ENCODE peak calls at places on chromosomes 12 and 14, in nine cellular contexts. One of them, this sample, is unnamed.

GRCh38 chr14:94971750-94972149 is 185.6 kb downstream of the DICER1 start:
- DNase-seq in progenitor cell of endocrine pancreas: no peak
- DNase-seq in GM23248: peak; percentile 13
- DNase-seq in AG20443: peak; percentile 46
- DNase-seq in HFF-Myc: no peak
- DNase-seq in ACHN: no peak
- DNase-seq in mesothelial cell of epicardium: no peak
- DNase-seq in SW 1271: no peak
- DNase-seq in SK-MEL-5: no peak
- DNase-seq in this sample: no peak

GRCh38 chr14:64324461-64325255 is 30.5 kb upstream of the ESR2 start:
- DNase-seq in HFF-Myc: peak; percentile 43
- DNase-seq in progenitor cell of endocrine pancreas: no peak
- DNase-seq in AG20443: peak; percentile 24
- DNase-seq in mesothelial cell of epicardium: no peak
- DNase-seq in GM23248: peak; percentile 43
- DNase-seq in ACHN: no peak
- DNase-seq in SK-MEL-5: no peak
- DNase-seq in SW 1271: no peak
- DNase-seq in this sample: peak; percentile 45

GRCh38 chr14:74243051-74243450 is 3.8 kb downstream of the VSX2 start:
- DNase-seq in SK-MEL-5: no peak
- DNase-seq in AG20443: no peak
- DNase-seq in HFF-Myc: no peak
- DNase-seq in mesothelial cell of epicardium: no peak
- DNase-seq in SW 1271: no peak
- DNase-seq in progenitor cell of endocrine pancreas: no peak
- DNase-seq in GM23248: no peak
- DNase-seq in ACHN: no peak
- DNase-seq in this sample: no peak

GRCh38 chr12:112820796-112821195 is 29.2 kb downstream of the RPH3A start:
- DNase-seq in HFF-Myc: no peak
- DNase-seq in mesothelial cell of epicardium: no peak
- DNase-seq in GM23248: no peak
- DNase-seq in SK-MEL-5: no peak
- DNase-seq in ACHN: no peak
- DNase-seq in progenitor cell of endocrine pancreas: no peak
- DNase-seq in AG20443: no peak
- DNase-seq in SW 1271: no peak
- DNase-seq in this sample: no peak

GRCh38 chr12:47231456-47231855 is 151.7 kb upstream of the AMIGO2 start:
- DNase-seq in HFF-Myc: no peak
- DNase-seq in progenitor cell of endocrine pancreas: no peak
- DNase-seq in SW 1271: no peak
- DNase-seq in SK-MEL-5: no peak
- DNase-seq in GM23248: no peak
- DNase-seq in mesothelial cell of epicardium: no peak
- DNase-seq in AG20443: no peak
- DNase-seq in ACHN: no peak
- DNase-seq in this sample: no peak

GRCh38 chr14:79476133-79476532 is 735.2 kb downstream of the DIO2 start:
- DNase-seq in progenitor cell of endocrine pancreas: no peak
- DNase-seq in HFF-Myc: no peak
- DNase-seq in ACHN: no peak
- DNase-seq in GM23248: no peak
- DNase-seq in SW 1271: no peak
- DNase-seq in mesothelial cell of epicardium: no peak
- DNase-seq in AG20443: no peak
- DNase-seq in SK-MEL-5: no peak
- DNase-seq in this sample: no peak

GRCh38 chr14:22984959-22985658 is 2.8 kb upstream of the AJUBA start:
- DNase-seq in AG20443: no peak
- DNase-seq in progenitor cell of endocrine pancreas: no peak
- DNase-seq in SW 1271: no peak
- DNase-seq in SK-MEL-5: no peak
- DNase-seq in mesothelial cell of epicardium: no peak
- DNase-seq in HFF-Myc: no peak
- DNase-seq in ACHN: no peak
- DNase-seq in GM23248: no peak
- DNase-seq in this sample: no peak

GRCh38 chr14:87044807-87045206 is 948.2 kb downstream of the GALC start:
- DNase-seq in GM23248: no peak
- DNase-seq in HFF-Myc: no peak
- DNase-seq in ACHN: no peak
- DNase-seq in progenitor cell of endocrine pancreas: no peak
- DNase-seq in AG20443: no peak
- DNase-seq in mesothelial cell of epicardium: no peak
- DNase-seq in SW 1271: no peak
- DNase-seq in SK-MEL-5: no peak
- DNase-seq in this sample: no peak

GRCh38 chr14:62921466-62921865 is 123.8 kb downstream of the KCNH5 start:
- DNase-seq in GM23248: no peak
- DNase-seq in HFF-Myc: no peak
- DNase-seq in progenitor cell of endocrine pancreas: no peak
- DNase-seq in SK-MEL-5: no peak
- DNase-seq in mesothelial cell of epicardium: no peak
- DNase-seq in SW 1271: no peak
- DNase-seq in AG20443: no peak
- DNase-seq in ACHN: no peak
- DNase-seq in this sample: no peak

GRCh38 chr14:71659165-71659564 is 273.1 kb upstream of the RGS6 start:
- DNase-seq in ACHN: no peak
- DNase-seq in progenitor cell of endocrine pancreas: no peak
- DNase-seq in SW 1271: peak; percentile 56
- DNase-seq in GM23248: peak; percentile 39
- DNase-seq in HFF-Myc: no peak
- DNase-seq in AG20443: no peak
- DNase-seq in SK-MEL-5: no peak
- DNase-seq in mesothelial cell of epicardium: no peak
- DNase-seq in this sample: peak; percentile 34

GRCh38 chr14:55123101-55123500 is 6.0 kb upstream of the LGALS3 start:
- DNase-seq in progenitor cell of endocrine pancreas: no peak
- DNase-seq in HFF-Myc: no peak
- DNase-seq in mesothelial cell of epicardium: no peak
- DNase-seq in GM23248: peak; percentile 94
- DNase-seq in ACHN: peak; percentile 10
- DNase-seq in SW 1271: no peak
- DNase-seq in AG20443: peak; percentile 86
- DNase-seq in SK-MEL-5: no peak
- DNase-seq in this sample: peak; percentile 90

GRCh38 chr14:72610831-72611200 is 283.1 kb downstream of the DPF3 start:
- DNase-seq in SW 1271: no peak
- DNase-seq in GM23248: peak; percentile 41
- DNase-seq in ACHN: no peak
- DNase-seq in SK-MEL-5: no peak
- DNase-seq in progenitor cell of endocrine pancreas: peak; percentile 2
- DNase-seq in mesothelial cell of epicardium: no peak
- DNase-seq in AG20443: no peak
- DNase-seq in HFF-Myc: no peak
- DNase-seq in this sample: peak; percentile 44

GRCh38 chr12:55717397-55718007 is 1.7 kb downstream of the BLOC1S1 start:
- DNase-seq in mesothelial cell of epicardium: no peak
- DNase-seq in progenitor cell of endocrine pancreas: no peak
- DNase-seq in GM23248: peak; percentile 74
- DNase-seq in AG20443: no peak
- DNase-seq in SK-MEL-5: no peak
- DNase-seq in ACHN: peak; percentile 66
- DNase-seq in SW 1271: no peak
- DNase-seq in HFF-Myc: no peak
- DNase-seq in this sample: peak; percentile 81

GRCh38 chr12:110270125-110270962 is 10.7 kb upstream of the ATP2A2 start:
- DNase-seq in GM23248: peak; percentile 81
- DNase-seq in mesothelial cell of epicardium: no peak
- DNase-seq in SW 1271: no peak
- DNase-seq in AG20443: peak; percentile 53
- DNase-seq in HFF-Myc: peak; percentile 42
- DNase-seq in ACHN: no peak
- DNase-seq in progenitor cell of endocrine pancreas: no peak
- DNase-seq in SK-MEL-5: peak; percentile 79
- DNase-seq in this sample: peak; percentile 57

GRCh38 chr12:59444932-59445331 is 150.9 kb upstream of the SLC16A7 start:
- DNase-seq in SW 1271: no peak
- DNase-seq in HFF-Myc: no peak
- DNase-seq in mesothelial cell of epicardium: no peak
- DNase-seq in AG20443: no peak
- DNase-seq in SK-MEL-5: peak; percentile 8
- DNase-seq in progenitor cell of endocrine pancreas: no peak
- DNase-seq in GM23248: peak; percentile 16
- DNase-seq in ACHN: peak; percentile 40
- DNase-seq in this sample: peak; percentile 26

GRCh38 chr12:122867701-122868461 is 28.0 kb downstream of the VPS37B start:
- DNase-seq in SK-MEL-5: peak; percentile 51
- DNase-seq in GM23248: no peak
- DNase-seq in HFF-Myc: no peak
- DNase-seq in SW 1271: no peak
- DNase-seq in AG20443: no peak
- DNase-seq in progenitor cell of endocrine pancreas: no peak
- DNase-seq in mesothelial cell of epicardium: no peak
- DNase-seq in ACHN: peak; percentile 43
- DNase-seq in this sample: no peak

GRCh38 chr14:95495538-95496025 is 20.9 kb downstream of the SYNE3 start:
- DNase-seq in AG20443: no peak
- DNase-seq in progenitor cell of endocrine pancreas: no peak
- DNase-seq in mesothelial cell of epicardium: no peak
- DNase-seq in GM23248: no peak
- DNase-seq in SW 1271: no peak
- DNase-seq in ACHN: no peak
- DNase-seq in HFF-Myc: no peak
- DNase-seq in SK-MEL-5: no peak
- DNase-seq in this sample: no peak

GRCh38 chr14:90641111-90642010 is 174.9 kb downstream of the TTC7B start:
- DNase-seq in HFF-Myc: no peak
- DNase-seq in ACHN: no peak
- DNase-seq in mesothelial cell of epicardium: no peak
- DNase-seq in SW 1271: no peak
- DNase-seq in progenitor cell of endocrine pancreas: no peak
- DNase-seq in SK-MEL-5: peak; percentile 10
- DNase-seq in AG20443: no peak
- DNase-seq in GM23248: no peak
- DNase-seq in this sample: no peak

GRCh38 chr12:92968201-92968813 is 39.2 kb upstream of the EEA1 start:
- DNase-seq in SW 1271: no peak
- DNase-seq in mesothelial cell of epicardium: no peak
- DNase-seq in progenitor cell of endocrine pancreas: no peak
- DNase-seq in GM23248: peak; percentile 23
- DNase-seq in SK-MEL-5: no peak
- DNase-seq in AG20443: no peak
- DNase-seq in HFF-Myc: no peak
- DNase-seq in ACHN: no peak
- DNase-seq in this sample: peak; percentile 26

GRCh38 chr12:52992699-52993557 is 13.3 kb upstream of the EIF4B start:
- DNase-seq in mesothelial cell of epicardium: no peak
- DNase-seq in SW 1271: peak; percentile 11
- DNase-seq in progenitor cell of endocrine pancreas: no peak
- DNase-seq in ACHN: peak; percentile 90
- DNase-seq in SK-MEL-5: peak; percentile 86
- DNase-seq in GM23248: peak; percentile 67
- DNase-seq in AG20443: peak; percentile 30
- DNase-seq in HFF-Myc: no peak
- DNase-seq in this sample: peak; percentile 71

GRCh38 chr12:56020437-56021189 is at the start of gene IKZF4:
- DNase-seq in mesothelial cell of epicardium: no peak
- DNase-seq in SK-MEL-5: no peak
- DNase-seq in AG20443: no peak
- DNase-seq in HFF-Myc: no peak
- DNase-seq in progenitor cell of endocrine pancreas: peak; percentile 42
- DNase-seq in ACHN: no peak
- DNase-seq in SW 1271: no peak
- DNase-seq in GM23248: no peak
- DNase-seq in this sample: no peak

GRCh38 chr12:1917172-1918070 is 1.0 kb downstream of the CACNA2D4 start:
- DNase-seq in HFF-Myc: no peak
- DNase-seq in progenitor cell of endocrine pancreas: no peak
- DNase-seq in GM23248: no peak
- DNase-seq in ACHN: no peak
- DNase-seq in SW 1271: no peak
- DNase-seq in mesothelial cell of epicardium: no peak
- DNase-seq in SK-MEL-5: no peak
- DNase-seq in AG20443: peak; percentile 7
- DNase-seq in this sample: no peak

GRCh38 chr12:22230280-22230794 is 104.2 kb downstream of the ST8SIA1 start:
- DNase-seq in progenitor cell of endocrine pancreas: no peak
- DNase-seq in mesothelial cell of epicardium: no peak
- DNase-seq in ACHN: peak; percentile 62
- DNase-seq in HFF-Myc: peak; percentile 10
- DNase-seq in SW 1271: no peak
- DNase-seq in AG20443: peak; percentile 10
- DNase-seq in SK-MEL-5: no peak
- DNase-seq in GM23248: peak; percentile 10
- DNase-seq in this sample: no peak

GRCh38 chr14:89598548-89599186 is 181.6 kb upstream of the FOXN3 start:
- DNase-seq in ACHN: no peak
- DNase-seq in AG20443: no peak
- DNase-seq in HFF-Myc: no peak
- DNase-seq in mesothelial cell of epicardium: no peak
- DNase-seq in progenitor cell of endocrine pancreas: no peak
- DNase-seq in SW 1271: peak; percentile 8
- DNase-seq in SK-MEL-5: peak; percentile 7
- DNase-seq in GM23248: peak; percentile 13
- DNase-seq in this sample: no peak

GRCh38 chr12:132178314-132178713 is 34.1 kb downstream of the NOC4L start:
- DNase-seq in mesothelial cell of epicardium: no peak
- DNase-seq in SK-MEL-5: no peak
- DNase-seq in progenitor cell of endocrine pancreas: no peak
- DNase-seq in ACHN: no peak
- DNase-seq in AG20443: no peak
- DNase-seq in SW 1271: no peak
- DNase-seq in HFF-Myc: no peak
- DNase-seq in GM23248: no peak
- DNase-seq in this sample: no peak